ENCODE peak calls at places on chromosomes 12 and 14, in eight cellular contexts. H is GM13976; Y is KBM-7; U is pons; G is nucleus accumbens; S is activated CD4-positive, CD25-positive, alpha-beta regulatory T cell treated with anti-CD3 and anti-CD28 coated beads, Interleukin-2, amount 50 U/mL, for 72 hours; B is spleen; W is mucosa of descending colon. O is an unnamed sample.

GRCh38 chr14:104115691-104116543 is 22.5 kb upstream of the KIF26A start:
- DNase-seq in H (no peak), Y (no peak), U (no peak), G (no peak), S (peak; percentile 23), B (peak; percentile 42), W (peak; percentile 69), O (no peak)

GRCh38 chr14:94780536-94781404 is 10.9 kb upstream of the GSC start:
- DNase-seq in H (no peak), Y (no peak), U (no peak), G (no peak), S (no peak), B (no peak), W (no peak), O (peak; percentile 41)

GRCh38 chr14:91649930-91650329 is 82.0 kb downstream of the CATSPERB start:
- DNase-seq in H (peak; percentile 66), Y (peak; percentile 7), U (peak; percentile 66), G (no peak), S (no peak), B (no peak), W (no peak), O (no peak)

GRCh38 chr12:132078190-132078589 is 65.9 kb downstream of the DDX51 start:
- DNase-seq in H (no peak), Y (no peak), U (no peak), G (no peak), S (no peak), B (no peak), W (no peak), O (no peak)

GRCh38 chr14:54758041-54758440 is 144.6 kb downstream of the GCH1 start:
- DNase-seq in H (no peak), Y (no peak), U (no peak), G (no peak), S (no peak), B (no peak), W (peak; percentile 61), O (no peak)

GRCh38 chr14:65255583-65256443 is 153.5 kb upstream of the MAX start:
- DNase-seq in H (no peak), Y (no peak), U (no peak), G (no peak), S (no peak), B (no peak), W (peak; percentile 85), O (no peak)

GRCh38 chr12:22477894-22478287 is 66.5 kb downstream of the C2CD5 start:
- DNase-seq in H (peak; percentile 6), Y (no peak), U (no peak), G (no peak), S (no peak), B (no peak), W (no peak), O (no peak)

GRCh38 chr12:112340983-112341840 is 41.0 kb downstream of the HECTD4 start:
- DNase-seq in H (no peak), Y (no peak), U (no peak), G (no peak), S (no peak), B (no peak), W (no peak), O (no peak)

GRCh38 chr12:90794212-90794611 is 160.8 kb downstream of the CCER1 start:
- DNase-seq in H (no peak), Y (no peak), U (no peak), G (no peak), S (no peak), B (no peak), W (no peak), O (no peak)

GRCh38 chr14:102317564-102318248 is 1.8 kb upstream of the ZNF839 start:
- DNase-seq in H (peak; percentile 17), Y (peak; percentile 74), U (peak; percentile 74), G (no peak), S (no peak), B (peak; percentile 36), W (no peak), O (no peak)

GRCh38 chr12:82082476-82082875 is 275.7 kb downstream of the CCDC59 start:
- DNase-seq in H (no peak), Y (no peak), U (no peak), G (no peak), S (no peak), B (no peak), W (no peak), O (no peak)

GRCh38 chr14:41022932-41023331 is 583.7 kb upstream of the LRFN5 start:
- DNase-seq in H (no peak), Y (no peak), U (no peak), G (no peak), S (no peak), B (no peak), W (no peak), O (no peak)

GRCh38 chr12:106205208-106206069 is 42.4 kb downstream of the CKAP4 start:
- DNase-seq in H (no peak), Y (peak; percentile 8), U (peak; percentile 49), G (no peak), S (no peak), B (peak; percentile 46), W (no peak), O (no peak)

GRCh38 chr12:100851637-100852036 is 57.1 kb downstream of the ANO4 start:
- DNase-seq in H (no peak), Y (no peak), U (no peak), G (no peak), S (no peak), B (no peak), W (no peak), O (no peak)

GRCh38 chr12:45464699-45465098 is 248.8 kb downstream of the ANO6 start:
- DNase-seq in H (no peak), Y (no peak), U (no peak), G (no peak), S (no peak), B (no peak), W (no peak), O (no peak)

GRCh38 chr14:53430870-53431269 is 277.7 kb upstream of the DDHD1 start:
- DNase-seq in H (no peak), Y (no peak), U (no peak), G (no peak), S (no peak), B (no peak), W (no peak), O (no peak)

GRCh38 chr14:53963491-53964227 is 7.0 kb upstream of the BMP4 start:
- DNase-seq in H (no peak), Y (no peak), U (no peak), G (no peak), S (no peak), B (no peak), W (peak; percentile 52), O (no peak)

GRCh38 chr12:105369014-105369413 is 38.5 kb downstream of the C12orf75 start:
- DNase-seq in H (no peak), Y (no peak), U (peak; percentile 15), G (no peak), S (no peak), B (no peak), W (no peak), O (no peak)

GRCh38 chr12:84638811-84639368 is 273.7 kb downstream of the SLC6A15 start:
- DNase-seq in H (no peak), Y (no peak), U (no peak), G (no peak), S (no peak), B (no peak), W (no peak), O (no peak)